ENCODE peak calls at places on chromosomes 13 and 19, in six cellular contexts. M is HS-5; H is mucosa of gallbladder; O is prostate gland; X is stimulated activated CD4-positive, alpha-beta T cell treated with anti-CD3 and anti-CD28 coated beads, Interleukin-1b, Interleukin-23, amount 100 ng/mL, for 48 hours; U is astrocyte of the hippocampus. A is an unnamed sample.

GRCh38 chr13:85974604-85975366 is 175.6 kb upstream of the SLITRK6 start:
- DNase-seq in M (peak; percentile 24), H (no peak), O (no peak), X (no peak), U (peak; percentile 11), A (peak; percentile 64)

GRCh38 chr13:99329477-99329876 is 22.3 kb upstream of the GPR183 start:
- DNase-seq in M (no peak), H (no peak), O (no peak), X (no peak), U (no peak), A (no peak)

GRCh38 chr13:49400755-49401659 is 42.9 kb downstream of the CAB39L start:
- DNase-seq in M (no peak), H (peak; percentile 53), O (peak; percentile 71), X (no peak), U (peak; percentile 36), A (peak; percentile 38)

GRCh38 chr19:1823539-1824251 is 11.6 kb upstream of the ATP8B3 start:
- DNase-seq in M (no peak), H (no peak), O (no peak), X (no peak), U (no peak), A (no peak)

GRCh38 chr13:75705395-75705794 is 69.3 kb downstream of the LMO7 start:
- DNase-seq in M (peak; percentile 55), H (no peak), O (no peak), X (no peak), U (peak; percentile 61), A (peak; percentile 85)

GRCh38 chr13:27607125-27607524 is 13.2 kb downstream of the LNX2 start:
- DNase-seq in M (no peak), H (peak; percentile 41), O (no peak), X (no peak), U (peak; percentile 79), A (peak; percentile 74)

GRCh38 chr13:25267715-25268114 is 19.6 kb downstream of the MTMR6 start:
- DNase-seq in M (no peak), H (no peak), O (no peak), X (no peak), U (no peak), A (no peak)

GRCh38 chr13:45849408-45849807 is 2.1 kb downstream of the SIAH3 start:
- DNase-seq in M (no peak), H (no peak), O (no peak), X (no peak), U (no peak), A (peak; percentile 16)

GRCh38 chr19:39052243-39052746 is 19.9 kb upstream of the FBXO27 start:
- DNase-seq in M (no peak), H (peak; percentile 64), O (peak; percentile 33), X (peak; percentile 61), U (peak; percentile 71), A (peak; percentile 61)

GRCh38 chr19:58261968-58262921 is 16.5 kb upstream of the ZNF8 start:
- DNase-seq in M (no peak), H (no peak), O (no peak), X (no peak), U (peak; percentile 4), A (no peak)

GRCh38 chr13:49791214-49791752 is 1.2 kb downstream of the KPNA3 start:
- DNase-seq in M (no peak), H (peak; percentile 39), O (peak; percentile 30), X (no peak), U (peak; percentile 39), A (peak; percentile 42)

GRCh38 chr13:114057131-114058050 is 75.0 kb downstream of the RASA3 start:
- DNase-seq in M (no peak), H (no peak), O (no peak), X (no peak), U (no peak), A (no peak)

GRCh38 chr19:16836115-16836905 is 7.1 kb downstream of the SIN3B start:
- DNase-seq in M (no peak), H (no peak), O (peak; percentile 30), X (no peak), U (no peak), A (no peak)

GRCh38 chr13:54859827-54860226 is 1831.2 kb downstream of the OLFM4 start:
- DNase-seq in M (no peak), H (no peak), O (no peak), X (no peak), U (no peak), A (no peak)

GRCh38 chr19:7772752-7773291 is 9.8 kb downstream of the CLEC4M start:
- DNase-seq in M (no peak), H (no peak), O (no peak), X (peak; percentile 59), U (peak; percentile 64), A (peak; percentile 14)

A was measured in kidney tubule cell.